ENCODE peak calls at places on chromosomes 5 and 9, in eight cellular contexts. E is astrocyte of the spinal cord, U is AG10803, R is endothelial cell, Y is left colon, H is RCC 7860, B is WTC11, X is NCI-H187. L is an unnamed sample.
A peak's percentile ranks its signal among the peaks of the same experiment; 100 is the strongest.

GRCh38 chr9:122642226-122642625 is 15.2 kb downstream of the OR1B1 start:
- DNase-seq in E (no peak), U (no peak), R (no peak), Y (no peak), H (no peak), B (peak; percentile 12), X (no peak), L (no peak)

GRCh38 chr5:160793500-160793899 is 58.5 kb downstream of the ATP10B start:
- DNase-seq in E (no peak), U (no peak), R (no peak), Y (no peak), H (no peak), B (no peak), X (no peak), L (no peak)

GRCh38 chr9:124209774-124210173 is 48.0 kb upstream of the NEK6 start:
- DNase-seq in E (no peak), U (no peak), R (no peak), Y (no peak), H (no peak), B (no peak), X (no peak), L (no peak)

GRCh38 chr5:151596839-151597539 is 5.9 kb upstream of the FAT2 start:
- DNase-seq in E (peak; percentile 13), U (peak; percentile 22), R (peak; percentile 18), Y (no peak), H (no peak), B (peak; percentile 71), X (no peak), L (peak; percentile 20)

GRCh38 chr5:1190915-1191314 is 10.5 kb upstream of the SLC6A19 start:
- DNase-seq in E (no peak), U (no peak), R (no peak), Y (peak; percentile 30), H (no peak), B (no peak), X (no peak), L (no peak)

GRCh38 chr9:133355881-133356357 is 368 bp downstream of the SURF1 start:
- DNase-seq in E (no peak), U (no peak), R (peak; percentile 27), Y (no peak), H (no peak), B (peak; percentile 26), X (no peak), L (no peak)

GRCh38 chr9:4936277-4936676 is 48.8 kb upstream of the JAK2 start:
- DNase-seq in E (no peak), U (no peak), R (no peak), Y (no peak), H (no peak), B (no peak), X (no peak), L (no peak)

GRCh38 chr5:13251623-13252367 is 692.7 kb downstream of the DNAH5 start:
- DNase-seq in E (peak; percentile 23), U (no peak), R (peak; percentile 28), Y (no peak), H (no peak), B (no peak), X (no peak), L (peak; percentile 15)

GRCh38 chr9:95753762-95754465 is 121.6 kb upstream of the ERCC6L2 start:
- DNase-seq in E (no peak), U (no peak), R (no peak), Y (no peak), H (no peak), B (no peak), X (no peak), L (peak; percentile 48)

GRCh38 chr5:132674671-132675506 is 1.1 kb downstream of the IL4 start:
- DNase-seq in E (peak; percentile 96), U (peak; percentile 96), R (no peak), Y (no peak), H (peak; percentile 80), B (no peak), X (no peak), L (no peak)

GRCh38 chr5:142014911-142015584 is 2.2 kb upstream of the GNPDA1 start:
- DNase-seq in E (peak; percentile 80), U (peak; percentile 48), R (no peak), Y (no peak), H (peak; percentile 71), B (no peak), X (peak; percentile 4), L (no peak)

GRCh38 chr5:880816-881550 is 11.6 kb downstream of the BRD9 start:
- DNase-seq in E (no peak), U (no peak), R (no peak), Y (no peak), H (no peak), B (no peak), X (no peak), L (no peak)

GRCh38 chr5:145887976-145888574 is 15.3 kb upstream of the GRXCR2 start:
- DNase-seq in E (peak; percentile 55), U (peak; percentile 62), R (peak; percentile 49), Y (peak; percentile 46), H (peak; percentile 45), B (peak; percentile 63), X (no peak), L (no peak)

GRCh38 chr5:143434261-143435206 is 31.0 kb upstream of the NR3C1 start:
- DNase-seq in E (no peak), U (no peak), R (no peak), Y (no peak), H (no peak), B (no peak), X (no peak), L (no peak)

GRCh38 chr5:33810491-33811120 is 81.2 kb downstream of the ADAMTS12 start:
- DNase-seq in E (no peak), U (peak; percentile 47), R (no peak), Y (no peak), H (no peak), B (no peak), X (no peak), L (no peak)

GRCh38 chr5:13606051-13606450 is 338.4 kb downstream of the DNAH5 start:
- DNase-seq in E (peak; percentile 5), U (no peak), R (no peak), Y (no peak), H (peak; percentile 81), B (no peak), X (no peak), L (no peak)

GRCh38 chr9:105157178-105157583 is 87.3 kb upstream of the SLC44A1 start:
- DNase-seq in E (peak; percentile 78), U (peak; percentile 90), R (peak; percentile 31), Y (peak; percentile 81), H (peak; percentile 79), B (peak; percentile 32), X (no peak), L (peak; percentile 41)

GRCh38 chr5:156815988-156816599 is 34.0 kb upstream of the PPP1R2B start:
- DNase-seq in E (no peak), U (peak; percentile 51), R (peak; percentile 43), Y (no peak), H (no peak), B (peak; percentile 43), X (no peak), L (no peak)

GRCh38 chr5:78586251-78586650 is 62.3 kb downstream of the LHFPL2 start:
- DNase-seq in E (peak; percentile 98), U (peak; percentile 99), R (no peak), Y (no peak), H (peak; percentile 92), B (no peak), X (no peak), L (no peak)

GRCh38 chr9:125343518-125344284 is 82.1 kb downstream of the GAPVD1 start:
- DNase-seq in E (peak; percentile 63), U (peak; percentile 27), R (no peak), Y (no peak), H (no peak), B (peak; percentile 25), X (no peak), L (no peak)

GRCh38 chr5:32584651-32585050 is 706 bp upstream of the SUB1 start:
- DNase-seq in E (no peak), U (no peak), R (no peak), Y (no peak), H (no peak), B (no peak), X (no peak), L (no peak)

GRCh38 chr5:16502866-16503265 is 37.3 kb upstream of the ZNF622 start:
- DNase-seq in E (no peak), U (no peak), R (no peak), Y (no peak), H (no peak), B (no peak), X (no peak), L (no peak)

GRCh38 chr5:120452471-120452870 is 11.6 kb upstream of the PRR16 start:
- DNase-seq in E (no peak), U (no peak), R (no peak), Y (no peak), H (no peak), B (no peak), X (no peak), L (no peak)